ENCODE peak calls at places on chromosomes 12 and 14, in four cellular contexts. D, Y, F and X are unnamed samples.

GRCh38 chr14:91573894-91574837 is 64.1 kb upstream of the PPP4R3A start:
- DNase-seq in D (peak), Y (peak), F (peak), X (peak)

GRCh38 chr12:5966486-5967095 is 21.5 kb upstream of the ANO2 start:
- DNase-seq in F (no peak), Y (no peak), D (no peak), X (no peak)

GRCh38 chr14:90397401-90398314 is 829 bp downstream of the CALM1 start:
- DNase-seq in Y (no peak), D (peak), F (no peak), X (no peak)

GRCh38 chr14:99195602-99196309 is 76.2 kb downstream of the BCL11B start:
- DNase-seq in D (no peak), F (no peak), Y (no peak), X (no peak)

GRCh38 chr12:69473229-69473628 is 3.0 kb downstream of the FRS2 start:
- DNase-seq in F (no peak), D (no peak), Y (no peak), X (no peak)

GRCh38 chr12:105698047-105698446 is 367.6 kb downstream of the C12orf75 start:
- DNase-seq in F (no peak), Y (peak), D (peak), X (peak)

GRCh38 chr14:64478634-64479250 is 13.4 kb downstream of the AKAP5 start:
- DNase-seq in D (no peak), F (no peak), Y (peak), X (peak)

GRCh38 chr12:127393896-127394295 is 873.1 kb upstream of the TMEM132C start:
- DNase-seq in D (no peak), Y (peak), F (no peak), X (peak)

GRCh38 chr12:132593938-132594358 is 16.4 kb downstream of the LRCOL1 start:
- DNase-seq in Y (peak), F (peak), D (peak), X (peak)

GRCh38 chr12:19398376-19399363 is 40.6 kb upstream of the AEBP2 start:
- DNase-seq in F (no peak), D (no peak), Y (no peak), X (no peak)

GRCh38 chr14:90534091-90534837 is 137.4 kb downstream of the CALM1 start:
- DNase-seq in F (no peak), Y (peak), D (no peak), X (peak)

GRCh38 chr14:91142214-91142668 is 28.4 kb downstream of the DGLUCY start:
- DNase-seq in F (no peak), D (no peak), Y (no peak), X (no peak)

GRCh38 chr14:105151838-105152793 is 16.5 kb downstream of the JAG2 start:
- DNase-seq in F (no peak), Y (no peak), D (no peak), X (peak)

GRCh38 chr14:54211562-54212308 is 185.1 kb upstream of the CDKN3 start:
- DNase-seq in D (no peak), Y (peak), F (no peak), X (peak)

GRCh38 chr12:83896416-83896815 is 1016.2 kb downstream of the SLC6A15 start:
- DNase-seq in Y (no peak), F (no peak), D (no peak), X (no peak)

GRCh38 chr12:54172102-54172630 is 16.6 kb downstream of the SMUG1 start:
- DNase-seq in Y (no peak), F (no peak), D (no peak), X (no peak)

GRCh38 chr14:99676657-99677056 is 7.4 kb upstream of the CYP46A1 start:
- DNase-seq in Y (peak), F (no peak), D (no peak), X (no peak)

GRCh38 chr14:68724914-68725313 is 68.0 kb downstream of the ZFP36L1 start:
- DNase-seq in Y (no peak), F (no peak), D (no peak), X (no peak)

GRCh38 chr12:108449478-108449877 is 65.6 kb upstream of the FICD start:
- DNase-seq in Y (no peak), F (no peak), D (no peak), X (no peak)